ENCODE peak calls at places on chromosomes 2 and 18, in eight cellular contexts. One of them, this sample, is unnamed.
A peak's percentile ranks its signal among the peaks of the same experiment; 100 is the strongest.

GRCh38 chr2:241224068-241224850 is 35.8 kb downstream of the ANO7 start:
- DNase-seq in stomach: no peak
- DNase-seq in K562: no peak
- DNase-seq in GM12891: no peak
- DNase-seq in transverse colon: no peak
- DNase-seq in GM12892: no peak
- DNase-seq in HCT116: no peak
- DNase-seq in sigmoid colon: no peak
- DNase-seq in this sample: no peak

GRCh38 chr2:237405006-237405559 is 8.9 kb downstream of the COL6A3 start:
- DNase-seq in stomach: no peak
- DNase-seq in K562: no peak
- DNase-seq in GM12891: no peak
- DNase-seq in transverse colon: no peak
- DNase-seq in GM12892: no peak
- DNase-seq in HCT116: no peak
- DNase-seq in sigmoid colon: no peak
- DNase-seq in this sample: peak; percentile 82

GRCh38 chr2:138059967-138060635 is 95.8 kb downstream of the HNMT start:
- DNase-seq in stomach: peak; percentile 56
- DNase-seq in K562: peak; percentile 15
- DNase-seq in GM12891: no peak
- DNase-seq in transverse colon: no peak
- DNase-seq in GM12892: no peak
- DNase-seq in HCT116: no peak
- DNase-seq in sigmoid colon: no peak
- DNase-seq in this sample: no peak

GRCh38 chr2:11812466-11813100 is 66.2 kb downstream of the LPIN1 start:
- DNase-seq in stomach: no peak
- DNase-seq in K562: no peak
- DNase-seq in GM12891: no peak
- DNase-seq in transverse colon: no peak
- DNase-seq in GM12892: no peak
- DNase-seq in HCT116: no peak
- DNase-seq in sigmoid colon: no peak
- DNase-seq in this sample: peak; percentile 67

GRCh38 chr2:231227309-231228162 is 29.1 kb downstream of the ARMC9 start:
- DNase-seq in stomach: peak; percentile 55
- DNase-seq in K562: peak; percentile 74
- DNase-seq in GM12891: peak; percentile 60
- DNase-seq in transverse colon: peak; percentile 67
- DNase-seq in GM12892: peak; percentile 53
- DNase-seq in HCT116: peak; percentile 56
- DNase-seq in sigmoid colon: peak; percentile 88
- DNase-seq in this sample: no peak

GRCh38 chr18:36534154-36534688 is 236.7 kb downstream of the FHOD3 start:
- DNase-seq in stomach: no peak
- DNase-seq in K562: no peak
- DNase-seq in GM12891: no peak
- DNase-seq in transverse colon: no peak
- DNase-seq in GM12892: no peak
- DNase-seq in HCT116: no peak
- DNase-seq in sigmoid colon: no peak
- DNase-seq in this sample: no peak

GRCh38 chr2:11876889-11877288 is 130.5 kb downstream of the LPIN1 start:
- DNase-seq in stomach: no peak
- DNase-seq in K562: no peak
- DNase-seq in GM12891: no peak
- DNase-seq in transverse colon: no peak
- DNase-seq in GM12892: no peak
- DNase-seq in HCT116: no peak
- DNase-seq in sigmoid colon: no peak
- DNase-seq in this sample: peak; percentile 64

GRCh38 chr2:146226077-146226476 is 1618.8 kb upstream of the ACVR2A start:
- DNase-seq in stomach: no peak
- DNase-seq in K562: no peak
- DNase-seq in GM12891: no peak
- DNase-seq in transverse colon: no peak
- DNase-seq in GM12892: no peak
- DNase-seq in HCT116: no peak
- DNase-seq in sigmoid colon: no peak
- DNase-seq in this sample: no peak

GRCh38 chr18:9779630-9780029 is 71.5 kb downstream of the RAB31 start:
- DNase-seq in stomach: peak; percentile 27
- DNase-seq in K562: no peak
- DNase-seq in GM12891: no peak
- DNase-seq in transverse colon: peak; percentile 49
- DNase-seq in GM12892: no peak
- DNase-seq in HCT116: no peak
- DNase-seq in sigmoid colon: no peak
- DNase-seq in this sample: no peak

GRCh38 chr2:104425850-104426581 is 427.9 kb upstream of the POU3F3 start:
- DNase-seq in stomach: no peak
- DNase-seq in K562: no peak
- DNase-seq in GM12891: no peak
- DNase-seq in transverse colon: no peak
- DNase-seq in GM12892: no peak
- DNase-seq in HCT116: no peak
- DNase-seq in sigmoid colon: no peak
- DNase-seq in this sample: no peak

GRCh38 chr2:1540481-1540880 is 127.2 kb downstream of the TPO start:
- DNase-seq in stomach: no peak
- DNase-seq in K562: no peak
- DNase-seq in GM12891: no peak
- DNase-seq in transverse colon: no peak
- DNase-seq in GM12892: no peak
- DNase-seq in HCT116: no peak
- DNase-seq in sigmoid colon: no peak
- DNase-seq in this sample: no peak
- TF ChIP-seq POLR2AphosphoS5 in stomach: no peak
- TF ChIP-seq POLR2AphosphoS5 in K562: no peak
- TF ChIP-seq POLR2AphosphoS5 in GM12891: no peak
- TF ChIP-seq POLR2AphosphoS5 in transverse colon: no peak
- TF ChIP-seq POLR2AphosphoS5 in GM12892: no peak
- TF ChIP-seq POLR2AphosphoS5 in HCT116: no peak
- TF ChIP-seq POLR2AphosphoS5 in sigmoid colon: no peak
- TF ChIP-seq POLR2AphosphoS5 in this sample: no peak

GRCh38 chr2:26414291-26414690 is 12.6 kb downstream of the DRC1 start:
- DNase-seq in stomach: no peak
- DNase-seq in K562: no peak
- DNase-seq in GM12891: no peak
- DNase-seq in transverse colon: no peak
- DNase-seq in GM12892: no peak
- DNase-seq in HCT116: no peak
- DNase-seq in sigmoid colon: no peak
- DNase-seq in this sample: no peak
- TF ChIP-seq POLR2A in stomach: no peak
- TF ChIP-seq POLR2A in K562: no peak
- TF ChIP-seq POLR2A in GM12891: no peak
- TF ChIP-seq POLR2A in transverse colon: no peak
- TF ChIP-seq POLR2A in GM12892: no peak
- TF ChIP-seq POLR2A in HCT116: no peak
- TF ChIP-seq POLR2A in sigmoid colon: no peak
- TF ChIP-seq POLR2A in this sample: no peak

DNA sequence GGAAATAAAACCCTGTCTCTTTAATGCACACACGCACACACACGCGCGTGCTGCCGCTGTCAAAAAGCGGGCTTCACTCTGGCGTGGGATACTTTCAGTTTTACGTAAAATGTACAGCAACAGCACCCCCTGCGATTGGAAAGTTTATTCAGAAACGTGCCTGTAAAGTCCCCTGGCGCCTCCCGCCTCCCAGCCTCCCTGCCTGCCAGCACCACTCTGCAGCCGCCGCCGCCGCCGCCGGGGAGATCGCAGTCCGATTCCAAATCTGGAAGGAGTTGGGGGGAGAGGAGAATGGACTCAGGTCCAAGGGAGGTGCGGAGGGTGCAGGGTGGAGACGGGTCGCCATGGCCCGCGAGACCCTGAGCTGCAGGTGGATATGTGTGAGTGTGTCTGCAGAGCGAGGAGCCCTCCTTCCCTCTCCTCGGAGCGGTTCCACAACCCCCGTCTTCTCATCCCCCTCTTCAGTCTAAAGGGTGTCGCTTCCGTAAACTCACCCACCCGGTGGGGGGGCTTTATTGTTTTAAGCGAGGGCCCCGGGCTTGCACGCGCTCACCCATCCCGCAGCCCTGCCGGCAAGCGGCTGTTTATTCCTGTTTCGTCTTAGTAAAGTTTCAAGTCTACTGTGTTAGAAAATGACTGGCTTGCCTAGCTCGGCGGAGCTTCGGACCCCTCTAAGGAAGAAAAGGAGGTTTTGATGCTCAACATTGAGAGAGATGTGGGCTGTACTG is 1.8 kb upstream of the BCL11A start:
- DNase-seq in stomach: peak; percentile 72
- DNase-seq in K562: peak; percentile 34
- DNase-seq in GM12891: no peak
- DNase-seq in transverse colon: peak; percentile 80
- DNase-seq in GM12892: peak; percentile 39
- DNase-seq in HCT116: peak; percentile 36
- DNase-seq in sigmoid colon: peak; percentile 83
- DNase-seq in this sample: no peak
- TF ChIP-seq POLR2AphosphoS5 in stomach: no peak
- TF ChIP-seq POLR2AphosphoS5 in K562: no peak
- TF ChIP-seq POLR2AphosphoS5 in GM12891: no peak
- TF ChIP-seq POLR2AphosphoS5 in transverse colon: peak; percentile 60
- TF ChIP-seq POLR2AphosphoS5 in GM12892: no peak
- TF ChIP-seq POLR2AphosphoS5 in HCT116: no peak
- TF ChIP-seq POLR2AphosphoS5 in sigmoid colon: no peak
- TF ChIP-seq POLR2AphosphoS5 in this sample: peak; percentile 15

DNA sequence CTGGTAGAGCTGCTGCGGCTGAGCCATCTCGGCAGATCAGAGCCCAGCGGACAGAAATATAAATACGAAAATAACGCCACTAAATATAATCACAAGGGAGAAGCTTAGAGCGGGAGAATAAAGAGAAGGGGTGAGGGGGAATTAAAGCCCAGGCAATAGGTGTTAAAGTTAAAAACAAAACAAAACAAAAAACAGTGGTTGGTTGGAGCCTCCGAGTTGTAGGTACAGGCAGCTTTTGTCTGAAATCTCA is 1.3 kb upstream of the MEIS1 start:
- DNase-seq in stomach: no peak
- DNase-seq in K562: no peak
- DNase-seq in GM12891: no peak
- DNase-seq in transverse colon: no peak
- DNase-seq in GM12892: no peak
- DNase-seq in HCT116: no peak
- DNase-seq in sigmoid colon: no peak
- DNase-seq in this sample: no peak
- TF ChIP-seq POLR2A in stomach: no peak
- TF ChIP-seq POLR2A in K562: no peak
- TF ChIP-seq POLR2A in GM12891: no peak
- TF ChIP-seq POLR2A in transverse colon: no peak
- TF ChIP-seq POLR2A in GM12892: no peak
- TF ChIP-seq POLR2A in HCT116: no peak
- TF ChIP-seq POLR2A in sigmoid colon: no peak
- TF ChIP-seq POLR2A in this sample: no peak

GRCh38 chr18:31679133-31679731 is 5.1 kb downstream of the B4GALT6 start:
- DNase-seq in stomach: no peak
- DNase-seq in K562: no peak
- DNase-seq in GM12891: no peak
- DNase-seq in transverse colon: no peak
- DNase-seq in GM12892: no peak
- DNase-seq in HCT116: peak; percentile 63
- DNase-seq in sigmoid colon: no peak
- DNase-seq in this sample: no peak
- TF ChIP-seq POLR2AphosphoS5 in stomach: peak; percentile 33
- TF ChIP-seq POLR2AphosphoS5 in K562: no peak
- TF ChIP-seq POLR2AphosphoS5 in GM12891: no peak
- TF ChIP-seq POLR2AphosphoS5 in transverse colon: no peak
- TF ChIP-seq POLR2AphosphoS5 in GM12892: no peak
- TF ChIP-seq POLR2AphosphoS5 in HCT116: no peak
- TF ChIP-seq POLR2AphosphoS5 in sigmoid colon: no peak
- TF ChIP-seq POLR2AphosphoS5 in this sample: no peak

DNA sequence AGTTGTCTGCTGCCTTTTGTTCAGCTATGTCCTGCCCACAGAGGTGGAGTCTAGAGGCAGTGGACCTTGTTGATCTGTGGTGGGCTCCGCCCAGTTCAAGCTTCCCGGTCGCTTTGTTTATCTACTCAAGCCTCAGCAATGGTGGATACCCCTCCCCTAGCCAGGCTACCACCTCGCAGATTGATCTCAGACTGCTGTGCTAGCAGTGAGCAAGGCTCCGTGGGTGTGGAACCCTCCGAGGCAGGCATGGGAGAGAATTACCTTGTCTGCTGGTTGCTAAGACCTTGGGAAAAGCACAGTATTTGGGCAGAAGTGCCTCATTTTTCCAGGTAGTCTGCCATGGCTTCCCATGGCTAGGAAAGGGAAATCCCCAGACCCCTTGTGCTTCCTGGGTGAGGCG is 146.0 kb downstream of the KCNJ3 start:
- DNase-seq in stomach: no peak
- DNase-seq in K562: no peak
- DNase-seq in GM12891: no peak
- DNase-seq in transverse colon: no peak
- DNase-seq in GM12892: no peak
- DNase-seq in HCT116: no peak
- DNase-seq in sigmoid colon: no peak
- DNase-seq in this sample: no peak
- TF ChIP-seq POLR2A in stomach: no peak
- TF ChIP-seq POLR2A in K562: no peak
- TF ChIP-seq POLR2A in GM12891: no peak
- TF ChIP-seq POLR2A in transverse colon: no peak
- TF ChIP-seq POLR2A in GM12892: no peak
- TF ChIP-seq POLR2A in HCT116: no peak
- TF ChIP-seq POLR2A in sigmoid colon: no peak
- TF ChIP-seq POLR2A in this sample: no peak